ENCODE peak calls at places on chromosomes 13 and 19, in seven cellular contexts. W, U, L, Z, N, Q and T are unnamed samples.

GRCh38 chr19:50206191-50206590 is 2.8 kb downstream of the MYH14 start:
- DNase-seq in Z (no peak), N (no peak), U (no peak), L (no peak), W (no peak), Q (no peak), T (no peak)

GRCh38 chr13:79282976-79283375 is 123.1 kb downstream of the RBM26 start:
- DNase-seq in U (no peak), L (no peak), Q (peak; percentile 41), N (no peak), W (no peak), Z (no peak), T (no peak)

GRCh38 chr13:60329221-60329983 is 67.6 kb upstream of the TDRD3 start:
- DNase-seq in U (peak; percentile 34), W (peak; percentile 29), N (peak; percentile 83), Z (no peak), L (peak; percentile 27), Q (peak; percentile 15), T (peak; percentile 59)

GRCh38 chr13:75968103-75968838 is 332.1 kb downstream of the LMO7 start:
- DNase-seq in Z (no peak), L (no peak), N (no peak), U (no peak), Q (peak; percentile 63), W (no peak), T (peak; percentile 2)

GRCh38 chr19:52936151-52936957 is 13.1 kb upstream of the ZNF888 start:
- DNase-seq in N (no peak), U (peak; percentile 60), Z (no peak), Q (no peak), L (no peak), W (no peak), T (no peak)

GRCh38 chr13:112054616-112055015 is 12.3 kb upstream of the SOX1 start:
- DNase-seq in L (no peak), W (no peak), Z (no peak), Q (no peak), U (no peak), N (no peak), T (no peak)

GRCh38 chr13:64277097-64277496 is 2861.4 kb upstream of the PCDH20 start:
- DNase-seq in Z (no peak), W (no peak), N (no peak), L (no peak), U (no peak), Q (no peak), T (no peak)

GRCh38 chr19:56900573-56901097 is 60.1 kb upstream of the PEG3 start:
- DNase-seq in L (no peak), Q (no peak), U (no peak), N (no peak), Z (no peak), W (no peak), T (no peak)

GRCh38 chr19:35274323-35274722 is 5.6 kb downstream of the USF2 start:
- DNase-seq in N (no peak), U (no peak), W (no peak), Z (no peak), L (no peak), Q (no peak), T (no peak)

DNA sequence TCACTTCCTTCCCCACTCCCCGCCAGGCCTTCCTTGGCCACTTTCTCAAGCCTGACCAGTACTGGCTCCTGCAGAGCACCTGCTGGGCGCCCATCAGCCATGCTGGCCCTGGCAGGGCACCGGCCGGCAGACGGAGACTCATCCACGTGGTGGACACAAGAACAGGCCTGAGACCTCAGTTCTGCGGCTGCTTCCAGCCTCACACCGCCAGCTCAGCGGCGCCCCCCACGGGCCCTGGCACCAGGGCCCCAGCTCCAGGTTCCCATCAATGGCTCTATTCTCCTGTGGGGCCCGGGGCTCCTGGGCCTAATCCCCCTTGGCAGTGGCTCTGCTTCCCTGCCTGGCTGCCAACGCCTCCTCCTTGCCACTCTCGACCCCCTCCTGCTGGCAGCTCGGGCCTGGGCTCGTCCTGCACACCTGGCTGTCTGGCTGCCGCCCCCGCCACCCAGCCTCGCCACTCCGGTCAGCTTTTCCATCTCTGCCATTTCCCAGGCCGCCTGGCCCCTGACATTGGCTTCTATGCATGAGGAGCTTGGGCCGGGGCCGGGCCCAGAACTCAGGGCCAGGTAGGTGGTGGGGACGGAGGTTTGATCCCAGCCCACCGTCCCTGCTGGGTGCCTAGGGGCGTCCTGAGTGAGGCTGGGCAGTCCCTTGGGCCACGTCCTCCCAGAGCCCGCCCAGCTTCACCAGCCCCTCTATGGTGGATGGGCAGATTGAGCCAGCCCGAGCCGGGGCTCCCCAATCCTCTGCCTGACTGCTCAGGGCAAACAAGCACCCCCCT is 6.2 kb downstream of the NDUFA11 start:
- DNase-seq in N (no peak), W (no peak), Q (no peak), Z (no peak), U (no peak), L (no peak), T (no peak)
- TF ChIP-seq CTCF in N (peak; percentile 19), W (no peak), Q (no peak), Z (no peak), U (no peak), L (no peak), T (no peak)

DNA sequence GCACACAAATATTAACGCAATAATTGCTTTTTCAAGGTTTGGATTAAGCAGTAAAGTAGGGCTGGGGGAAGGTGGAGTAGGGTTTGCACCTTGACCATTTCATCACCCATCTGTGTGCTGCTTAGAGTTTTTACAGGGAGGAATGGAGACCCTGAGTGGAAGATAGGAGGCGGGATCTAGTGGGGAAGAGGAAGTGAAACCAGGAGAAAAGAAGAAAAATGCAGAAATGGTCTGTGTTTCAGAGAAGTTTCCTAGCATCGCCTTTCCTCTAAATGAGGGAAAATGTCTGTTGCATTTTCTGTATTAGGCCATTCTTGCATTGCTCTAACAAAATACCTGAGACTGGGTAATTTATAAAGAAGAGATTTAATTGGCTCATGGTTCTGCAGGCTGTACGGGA is 64.1 kb downstream of the TPT1 start:
- DNase-seq in U (no peak), Q (no peak), N (no peak), W (no peak), Z (no peak), L (no peak), T (no peak)
- H3K4me3 ChIP-seq in U (no peak overlapping the region), Q (no peak overlapping the region), N (no peak overlapping the region), W (no peak overlapping the region), Z (no peak overlapping the region), L (no peak overlapping the region), T (no peak overlapping the region)

GRCh38 chr13:108728370-108728769 is 99.0 kb downstream of the MYO16 start:
- DNase-seq in Z (no peak), U (no peak), Q (no peak), W (no peak), N (peak; percentile 46), L (no peak), T (no peak)
- TF ChIP-seq CTCF in Z (no peak), U (no peak), Q (no peak), W (no peak), N (peak; percentile 38), L (no peak), T (no peak)

DNA sequence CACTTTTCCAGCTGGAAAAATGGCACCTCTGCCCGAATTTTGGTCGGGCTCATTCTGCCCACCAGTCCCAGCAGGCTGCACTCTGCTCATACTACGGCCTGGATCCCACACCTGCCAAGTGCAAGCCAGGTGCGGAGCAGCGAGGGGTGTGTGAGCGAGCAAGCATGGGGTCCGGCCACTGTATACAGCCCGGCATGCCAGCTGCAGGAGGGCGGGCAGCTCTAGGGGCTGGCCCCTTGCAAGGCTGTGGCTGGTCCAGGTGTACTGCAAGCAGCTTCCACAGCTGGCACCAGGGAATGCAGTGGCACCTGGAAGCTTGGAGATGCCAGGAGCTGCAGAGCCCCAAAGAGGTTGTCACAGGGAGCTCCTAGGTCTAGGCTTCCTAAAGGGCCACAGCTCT is 2.7 kb upstream of the INTS6 start:
- DNase-seq in N (no peak), Z (no peak), U (no peak), Q (no peak), L (no peak), W (no peak), T (no peak)
- H3K4me3 ChIP-seq in N (no peak overlapping the region), Z (no peak overlapping the region), U (no peak overlapping the region), Q (no peak overlapping the region), L (no peak overlapping the region), W (no peak overlapping the region), T (no peak overlapping the region)